ENCODE peak calls at places on chromosomes 13 and 19, in nine cellular contexts. B is colonic mucosa; H is left ventricle myocardium superior; S is foreskin fibroblast; L is stimulated activated CD8-positive, alpha-beta memory T cell treated with anti-CD3 and anti-CD28 coated beads, Interleukin-15, amount 100 ng/mL, for 24 hours; M is AML-193; F is amniotic stem cell; V is GM03348; K is nephron progenitor cell. Y is an unnamed sample.

GRCh38 chr19:56617531-56617930 is 22.4 kb downstream of the ZNF71 start:
- DNase-seq in K (no peak), B (no peak), S (no peak), V (no peak), H (no peak), F (no peak), L (no peak), M (no peak), Y (no peak)

GRCh38 chr19:50341091-50341564 is 12.0 kb upstream of the KCNC3 start:
- DNase-seq in K (no peak), V (no peak), S (no peak), M (peak), H (no peak), B (no peak), L (no peak), F (no peak), Y (no peak)

GRCh38 chr19:55305983-55306562 is 19.1 kb downstream of the TMEM150B start:
- DNase-seq in H (no peak), S (no peak), K (no peak), L (no peak), M (no peak), V (no peak), F (no peak), B (no peak), Y (no peak)

GRCh38 chr13:20616059-20616797 is 49.3 kb downstream of the IFT88 start:
- DNase-seq in B (no peak), V (peak), L (no peak), K (no peak), F (peak), H (no peak), M (no peak), S (peak), Y (no peak)

GRCh38 chr13:98576215-98576945 is 527 bp downstream of the STK24 start:
- DNase-seq in K (peak), S (no peak), L (no peak), F (no peak), H (peak), V (peak), B (peak), M (peak), Y (peak)

GRCh38 chr13:65926750-65927171 is 1303.4 kb downstream of the PCDH9 start:
- DNase-seq in M (no peak), F (no peak), K (peak), V (no peak), H (peak), L (no peak), B (peak), S (no peak), Y (no peak)

GRCh38 chr13:75486146-75486545 is 4.2 kb upstream of the TBC1D4 start:
- DNase-seq in F (no peak), L (no peak), B (no peak), K (no peak), H (no peak), V (no peak), M (peak), S (no peak), Y (no peak)

GRCh38 chr19:10407102-10407501 is 3.8 kb upstream of the CDC37 start:
- DNase-seq in S (no peak), F (no peak), H (no peak), M (no peak), V (no peak), K (no peak), B (no peak), L (no peak), Y (no peak)

GRCh38 chr19:55464039-55464668 is 397 bp downstream of the C19orf85 start:
- DNase-seq in H (no peak), V (no peak), K (no peak), B (no peak), S (no peak), L (no peak), M (no peak), F (no peak), Y (no peak)

GRCh38 chr13:24168980-24169379 is 8.5 kb downstream of the SPATA13 start:
- DNase-seq in V (peak), K (no peak), L (no peak), B (no peak), F (no peak), H (no peak), M (no peak), S (no peak), Y (no peak)

GRCh38 chr13:60329221-60329983 is 67.6 kb upstream of the TDRD3 start:
- DNase-seq in K (peak), F (no peak), V (peak), M (peak), H (no peak), S (no peak), B (peak), L (no peak), Y (peak)

GRCh38 chr13:45441633-45442032 is 23.1 kb upstream of the COG3 start:
- DNase-seq in B (no peak), M (peak), H (no peak), L (no peak), F (no peak), K (no peak), S (peak), V (peak), Y (no peak)

GRCh38 chr13:111917086-111917485 is 149.9 kb upstream of the SOX1 start:
- DNase-seq in V (no peak), L (no peak), M (no peak), S (no peak), H (no peak), B (no peak), F (no peak), K (no peak), Y (no peak)

GRCh38 chr13:31846984-31847752 is 107.8 kb downstream of the RXFP2 start:
- DNase-seq in S (no peak), L (no peak), H (peak), F (no peak), V (peak), M (no peak), B (peak), K (no peak), Y (no peak)

GRCh38 chr19:55173717-55174409 is 6.2 kb downstream of the SYT5 start:
- DNase-seq in M (no peak), F (no peak), H (peak), K (peak), B (peak), L (no peak), S (peak), V (peak), Y (peak)

GRCh38 chr19:35959040-35959967 is 23.1 kb downstream of the LRFN3 start:
- DNase-seq in S (no peak), K (peak), L (peak), M (no peak), V (peak), F (no peak), H (peak), B (no peak), Y (peak)

GRCh38 chr13:80048802-80049201 is 292.1 kb downstream of the SPRY2 start:
- DNase-seq in H (peak), M (peak), S (peak), B (peak), V (peak), L (peak), K (peak), F (peak), Y (peak)

GRCh38 chr13:100594731-100595130 is 6.1 kb upstream of the GGACT start:
- DNase-seq in F (no peak), S (no peak), M (no peak), K (peak), L (no peak), H (no peak), V (no peak), B (peak), Y (peak)

GRCh38 chr13:62337109-62337880 is 921.6 kb upstream of the PCDH20 start:
- DNase-seq in H (no peak), V (no peak), K (peak), L (no peak), M (no peak), B (no peak), S (no peak), F (no peak), Y (no peak)

GRCh38 chr19:30393046-30393445 is 20.9 kb downstream of the ZNF536 start:
- DNase-seq in H (no peak), M (no peak), K (no peak), S (peak), B (no peak), F (no peak), L (no peak), V (peak), Y (no peak)

GRCh38 chr19:3358392-3358918 is 7.9 kb upstream of the NFIC start:
- DNase-seq in L (no peak), M (no peak), B (no peak), F (no peak), H (peak), K (no peak), S (no peak), V (no peak), Y (no peak)

GRCh38 chr13:80116107-80116506 is 224.8 kb downstream of the SPRY2 start:
- DNase-seq in K (no peak), F (peak), S (peak), B (no peak), M (no peak), H (no peak), V (peak), L (no peak), Y (no peak)